ENCODE peak calls at places on chromosomes 12 and 14, in six cellular contexts. One of them, this sample, is unnamed.

GRCh38 chr12:52525661-52526499 is 5.7 kb upstream of the KRT5 start:
- DNase-seq in epithelial cell of esophagus: no peak
- DNase-seq in AG10803: no peak
- DNase-seq in BJ: no peak
- DNase-seq in endodermal cell: peak
- DNase-seq in GM12865: no peak
- DNase-seq in this sample: no peak

GRCh38 chr14:100571837-100572236 is 15.4 kb downstream of the BEGAIN start:
- DNase-seq in BJ: no peak
- DNase-seq in epithelial cell of esophagus: no peak
- DNase-seq in AG10803: no peak
- DNase-seq in endodermal cell: no peak
- DNase-seq in GM12865: no peak
- DNase-seq in this sample: no peak

GRCh38 chr14:55711171-55711811 is 131.3 kb downstream of the KTN1 start:
- DNase-seq in epithelial cell of esophagus: peak
- DNase-seq in AG10803: peak
- DNase-seq in GM12865: no peak
- DNase-seq in BJ: no peak
- DNase-seq in endodermal cell: no peak
- DNase-seq in this sample: peak

GRCh38 chr14:24390696-24391468 is 7.9 kb upstream of the NYNRIN start:
- DNase-seq in BJ: no peak
- DNase-seq in GM12865: no peak
- DNase-seq in epithelial cell of esophagus: peak
- DNase-seq in AG10803: no peak
- DNase-seq in endodermal cell: no peak
- DNase-seq in this sample: no peak

GRCh38 chr12:51695241-51696010 is 104.4 kb downstream of the SCN8A start:
- DNase-seq in endodermal cell: no peak
- DNase-seq in epithelial cell of esophagus: no peak
- DNase-seq in BJ: peak
- DNase-seq in GM12865: no peak
- DNase-seq in AG10803: peak
- DNase-seq in this sample: no peak

GRCh38 chr12:24821691-24822090 is 127.2 kb downstream of the BCAT1 start:
- DNase-seq in epithelial cell of esophagus: peak
- DNase-seq in endodermal cell: no peak
- DNase-seq in AG10803: peak
- DNase-seq in BJ: no peak
- DNase-seq in GM12865: peak
- DNase-seq in this sample: no peak

GRCh38 chr12:6226701-6227096 is 26.5 kb downstream of the CD9 start:
- DNase-seq in endodermal cell: no peak
- DNase-seq in epithelial cell of esophagus: peak
- DNase-seq in GM12865: no peak
- DNase-seq in BJ: no peak
- DNase-seq in AG10803: no peak
- DNase-seq in this sample: no peak

GRCh38 chr14:85416771-85417170 is 113.2 kb upstream of the FLRT2 start:
- DNase-seq in epithelial cell of esophagus: peak
- DNase-seq in AG10803: peak
- DNase-seq in BJ: no peak
- DNase-seq in endodermal cell: no peak
- DNase-seq in GM12865: no peak
- DNase-seq in this sample: no peak

GRCh38 chr14:24712374-24712773 is 78.4 kb upstream of the GZMB start:
- DNase-seq in BJ: no peak
- DNase-seq in endodermal cell: no peak
- DNase-seq in GM12865: no peak
- DNase-seq in epithelial cell of esophagus: no peak
- DNase-seq in AG10803: no peak
- DNase-seq in this sample: no peak

GRCh38 chr12:32217354-32218310 is 111.0 kb downstream of the BICD1 start:
- DNase-seq in endodermal cell: no peak
- DNase-seq in BJ: peak
- DNase-seq in AG10803: peak
- DNase-seq in GM12865: no peak
- DNase-seq in epithelial cell of esophagus: peak
- DNase-seq in this sample: no peak

GRCh38 chr12:32312049-32312670 is 87.2 kb upstream of the FGD4 start:
- DNase-seq in epithelial cell of esophagus: peak
- DNase-seq in endodermal cell: no peak
- DNase-seq in AG10803: peak
- DNase-seq in GM12865: peak
- DNase-seq in BJ: peak
- DNase-seq in this sample: peak

GRCh38 chr14:80427101-80427500 is 215.8 kb upstream of the DIO2 start:
- DNase-seq in AG10803: peak
- DNase-seq in BJ: no peak
- DNase-seq in endodermal cell: no peak
- DNase-seq in epithelial cell of esophagus: peak
- DNase-seq in GM12865: no peak
- DNase-seq in this sample: no peak

GRCh38 chr12:124389537-124390441 is 94.9 kb downstream of the RFLNA start:
- DNase-seq in BJ: no peak
- DNase-seq in epithelial cell of esophagus: no peak
- DNase-seq in AG10803: no peak
- DNase-seq in GM12865: no peak
- DNase-seq in endodermal cell: no peak
- DNase-seq in this sample: no peak

GRCh38 chr12:7638064-7638763 is 27.5 kb downstream of the APOBEC1 start:
- DNase-seq in epithelial cell of esophagus: peak
- DNase-seq in GM12865: no peak
- DNase-seq in endodermal cell: peak
- DNase-seq in AG10803: no peak
- DNase-seq in BJ: no peak
- DNase-seq in this sample: no peak

GRCh38 chr12:63764481-63764880 is 15.2 kb upstream of the RXYLT1 start:
- DNase-seq in AG10803: no peak
- DNase-seq in BJ: no peak
- DNase-seq in epithelial cell of esophagus: no peak
- DNase-seq in endodermal cell: no peak
- DNase-seq in GM12865: no peak
- DNase-seq in this sample: peak

GRCh38 chr12:115984607-115985006 is 292.9 kb downstream of the MED13L start:
- DNase-seq in GM12865: no peak
- DNase-seq in endodermal cell: no peak
- DNase-seq in BJ: no peak
- DNase-seq in AG10803: no peak
- DNase-seq in epithelial cell of esophagus: no peak
- DNase-seq in this sample: no peak

GRCh38 chr14:35140718-35141581 is 18.6 kb downstream of the PRORP start:
- DNase-seq in endodermal cell: no peak
- DNase-seq in GM12865: peak
- DNase-seq in AG10803: peak
- DNase-seq in epithelial cell of esophagus: peak
- DNase-seq in BJ: no peak
- DNase-seq in this sample: no peak

GRCh38 chr14:98909251-98909944 is 362.6 kb downstream of the BCL11B start:
- DNase-seq in endodermal cell: no peak
- DNase-seq in BJ: no peak
- DNase-seq in AG10803: peak
- DNase-seq in GM12865: no peak
- DNase-seq in epithelial cell of esophagus: peak
- DNase-seq in this sample: no peak

GRCh38 chr12:10801727-10802126 is 700 bp downstream of the TAS2R7 start:
- DNase-seq in GM12865: no peak
- DNase-seq in AG10803: no peak
- DNase-seq in epithelial cell of esophagus: no peak
- DNase-seq in BJ: no peak
- DNase-seq in endodermal cell: peak
- DNase-seq in this sample: no peak

GRCh38 chr14:103534576-103535061 is 5.6 kb downstream of the TRMT61A start:
- DNase-seq in BJ: no peak
- DNase-seq in endodermal cell: no peak
- DNase-seq in GM12865: no peak
- DNase-seq in AG10803: no peak
- DNase-seq in epithelial cell of esophagus: no peak
- DNase-seq in this sample: no peak

GRCh38 chr14:103624860-103625259 is 4.2 kb upstream of the KLC1 start:
- DNase-seq in GM12865: peak
- DNase-seq in AG10803: peak
- DNase-seq in BJ: no peak
- DNase-seq in endodermal cell: peak
- DNase-seq in epithelial cell of esophagus: peak
- DNase-seq in this sample: no peak

GRCh38 chr12:121980211-121980891 is 41.3 kb upstream of the BCL7A start:
- DNase-seq in BJ: no peak
- DNase-seq in GM12865: peak
- DNase-seq in AG10803: peak
- DNase-seq in epithelial cell of esophagus: no peak
- DNase-seq in endodermal cell: no peak
- DNase-seq in this sample: no peak

GRCh38 chr14:64915797-64916196 is 1.5 kb downstream of the CHURC1 start:
- DNase-seq in BJ: no peak
- DNase-seq in GM12865: no peak
- DNase-seq in endodermal cell: no peak
- DNase-seq in AG10803: peak
- DNase-seq in epithelial cell of esophagus: no peak
- DNase-seq in this sample: no peak

GRCh38 chr14:64918216-64918615 is 4.0 kb downstream of the CHURC1 start:
- DNase-seq in AG10803: peak
- DNase-seq in endodermal cell: no peak
- DNase-seq in BJ: no peak
- DNase-seq in GM12865: no peak
- DNase-seq in epithelial cell of esophagus: no peak
- DNase-seq in this sample: no peak

GRCh38 chr14:64914237-64914971 is at the start of gene CHURC1:
- DNase-seq in endodermal cell: peak
- DNase-seq in epithelial cell of esophagus: peak
- DNase-seq in GM12865: peak
- DNase-seq in AG10803: peak
- DNase-seq in BJ: peak
- DNase-seq in this sample: peak

GRCh38 chr14:64912256-64912655 is 2.0 kb upstream of the CHURC1 start:
- DNase-seq in BJ: no peak
- DNase-seq in AG10803: no peak
- DNase-seq in GM12865: peak
- DNase-seq in epithelial cell of esophagus: no peak
- DNase-seq in endodermal cell: no peak
- DNase-seq in this sample: no peak

GRCh38 chr14:64915025-64915424 is 770 bp downstream of the CHURC1 start:
- DNase-seq in GM12865: no peak
- DNase-seq in BJ: no peak
- DNase-seq in endodermal cell: no peak
- DNase-seq in AG10803: no peak
- DNase-seq in epithelial cell of esophagus: no peak
- DNase-seq in this sample: no peak
- H3K4me3 ChIP-seq in GM12865: peak
- H3K4me3 ChIP-seq in BJ: peak
- H3K4me3 ChIP-seq in endodermal cell: peak
- H3K4me3 ChIP-seq in AG10803: peak
- H3K4me3 ChIP-seq in epithelial cell of esophagus: peak
- H3K4me3 ChIP-seq in this sample: peak

GRCh38 chr12:42792265-42792664 is 202.7 kb upstream of the PRICKLE1 start:
- DNase-seq in endodermal cell: peak
- DNase-seq in AG10803: no peak
- DNase-seq in GM12865: no peak
- DNase-seq in BJ: no peak
- DNase-seq in epithelial cell of esophagus: no peak
- DNase-seq in this sample: no peak
- TF ChIP-seq CTCF in endodermal cell: peak
- TF ChIP-seq CTCF in AG10803: no peak
- TF ChIP-seq CTCF in GM12865: no peak
- TF ChIP-seq CTCF in BJ: no peak
- TF ChIP-seq CTCF in epithelial cell of esophagus: no peak
- TF ChIP-seq CTCF in this sample: peak

DNA sequence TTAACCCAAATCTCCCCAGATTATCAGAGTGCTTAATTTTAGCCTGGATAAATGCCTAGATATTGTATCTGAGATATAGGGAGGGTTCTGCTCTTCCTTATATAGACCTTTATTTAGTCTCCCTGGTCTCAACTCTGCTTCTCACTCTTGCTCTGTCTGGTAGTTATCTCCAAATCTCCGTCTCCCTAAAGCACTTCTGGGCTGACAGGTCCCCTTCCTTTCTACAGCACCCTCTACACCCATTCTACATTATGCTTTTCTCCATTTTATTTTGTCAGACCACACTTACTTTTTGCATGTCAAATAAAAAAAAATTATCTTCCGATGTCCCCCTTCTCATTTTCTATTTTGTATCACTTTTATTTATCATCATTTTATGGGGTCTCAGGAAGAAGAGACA is 2.0 kb upstream of the ERC1 start:
- DNase-seq in epithelial cell of esophagus: no peak
- DNase-seq in GM12865: no peak
- DNase-seq in endodermal cell: no peak
- DNase-seq in BJ: no peak
- DNase-seq in AG10803: no peak
- DNase-seq in this sample: no peak
- H3K4me3 ChIP-seq in epithelial cell of esophagus: no peak
- H3K4me3 ChIP-seq in GM12865: no peak
- H3K4me3 ChIP-seq in endodermal cell: no peak
- H3K4me3 ChIP-seq in BJ: no peak
- H3K4me3 ChIP-seq in AG10803: no peak
- H3K4me3 ChIP-seq in this sample: no peak

DNA sequence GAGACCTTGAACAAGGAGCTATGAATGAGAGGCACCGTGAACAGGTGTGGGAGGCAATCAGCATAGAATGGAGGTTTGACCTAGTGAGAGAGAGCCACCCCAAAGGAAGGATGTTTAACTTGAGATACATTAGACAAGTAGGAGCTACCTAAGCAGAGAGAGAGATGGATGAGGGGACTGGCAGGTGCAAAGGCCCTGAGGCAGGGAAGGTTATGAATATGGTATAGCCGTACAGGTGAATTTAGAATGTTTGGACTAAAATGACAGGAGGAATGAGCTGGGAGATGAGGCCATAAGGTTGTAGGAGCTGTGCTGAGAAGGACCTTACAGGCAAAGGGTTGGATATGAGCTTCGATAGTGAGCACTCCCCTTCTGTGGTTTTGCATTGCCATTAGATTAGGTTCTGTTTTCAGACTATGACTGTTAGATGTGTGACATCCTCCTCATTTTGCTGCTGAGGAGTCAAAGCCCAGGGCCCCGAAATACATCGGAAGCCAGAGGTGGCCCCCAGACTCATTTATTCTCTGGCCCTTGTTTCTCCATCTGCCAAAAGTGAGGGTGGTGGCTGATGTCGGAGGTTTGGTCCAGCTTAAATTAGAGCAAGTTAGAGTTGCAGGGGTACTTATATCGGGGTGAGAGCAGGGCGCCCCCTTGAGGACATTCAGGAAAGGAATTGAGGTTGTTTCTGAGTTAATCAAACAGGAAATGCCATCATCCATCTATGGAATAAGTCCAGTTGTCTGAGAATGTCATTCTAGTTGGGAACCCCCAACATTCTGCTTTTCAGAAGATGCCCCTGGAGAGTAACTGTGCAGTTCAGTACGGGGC is 29.4 kb downstream of the SLC24A4 start:
- DNase-seq in AG10803: peak
- DNase-seq in GM12865: peak
- DNase-seq in BJ: no peak
- DNase-seq in epithelial cell of esophagus: peak
- DNase-seq in endodermal cell: peak
- DNase-seq in this sample: no peak
- TF ChIP-seq CTCF in AG10803: peak
- TF ChIP-seq CTCF in GM12865: peak
- TF ChIP-seq CTCF in BJ: peak
- TF ChIP-seq CTCF in epithelial cell of esophagus: no peak
- TF ChIP-seq CTCF in endodermal cell: peak
- TF ChIP-seq CTCF in this sample: peak

This sample was measured in LNCaP clone FGC.